ENCODE peak calls at places on chromosome 2, in five cellular contexts. L is PC-9, I is A549, N is GM23248, C is GM23338. U is an unnamed sample. For H3K4me1, the result is how much of the 10 kb centered on the place peaks cover.

GRCh38 chr2:183078163-183078466 is 432 bp upstream of the DUSP19 start:
- DNase-seq in L (no peak), I (peak), N (no peak), C (peak), U (no peak)

GRCh38 chr2:215920244-215921100 is 92.9 kb downstream of the MREG start:
- DNase-seq in L (peak), I (peak), N (peak), C (peak), U (peak)

GRCh38 chr2:12948231-12948962 is 231.7 kb downstream of the TRIB2 start:
- DNase-seq in L (no peak), I (no peak), N (peak), C (no peak), U (no peak)

GRCh38 chr2:24617431-24617830 is 126.4 kb downstream of the NCOA1 start:
- DNase-seq in L (no peak), I (no peak), N (no peak), C (no peak), U (no peak)

GRCh38 chr2:30934071-30934470 is 126.8 kb upstream of the CAPN13 start:
- DNase-seq in L (no peak), I (no peak), N (peak), C (no peak), U (no peak)

GRCh38 chr2:172285010-172285621 is 142.3 kb upstream of the ITGA6 start:
- DNase-seq in L (no peak), I (no peak), N (peak), C (peak), U (no peak)

GRCh38 chr2:70124983-70125480 is 37.8 kb downstream of the PCBP1 start:
- DNase-seq in L (no peak), I (peak), N (peak), C (peak), U (peak)

GRCh38 chr2:206160124-206160806 is 570 bp downstream of the EEF1B2 start:
- DNase-seq in L (no peak), I (no peak), N (peak), C (no peak), U (peak)

GRCh38 chr2:186486651-186487647 is 889 bp downstream of the ZC3H15 start:
- DNase-seq in L (no peak), I (no peak), N (peak), C (no peak), U (peak)

GRCh38 chr2:162071016-162071415 is 3.0 kb downstream of the DPP4 start:
- DNase-seq in L (no peak), I (no peak), N (no peak), C (no peak), U (no peak)

GRCh38 chr2:17793803-17794349 is 22.4 kb upstream of the MSGN1 start:
- DNase-seq in L (no peak), I (no peak), N (peak), C (no peak), U (no peak)

GRCh38 chr2:20091305-20091991 is 40.0 kb upstream of the LAPTM4A start:
- DNase-seq in L (no peak), I (peak), N (peak), C (no peak), U (no peak)

GRCh38 chr2:221467610-221468009 is 104.5 kb downstream of the EPHA4 start:
- DNase-seq in L (no peak), I (no peak), N (peak), C (no peak), U (no peak)

GRCh38 chr2:3260959-3261358 is 116.7 kb downstream of the EIPR1 start:
- DNase-seq in L (no peak), I (no peak), N (no peak), C (no peak), U (no peak)

GRCh38 chr2:43375746-43376522 is 149.5 kb upstream of the ZFP36L2 start:
- DNase-seq in L (no peak), I (no peak), N (no peak), C (no peak), U (no peak)
- H3K4me2 ChIP-seq in L (no peak), I (no peak), N (no peak), C (no peak), U (no peak)

DNA sequence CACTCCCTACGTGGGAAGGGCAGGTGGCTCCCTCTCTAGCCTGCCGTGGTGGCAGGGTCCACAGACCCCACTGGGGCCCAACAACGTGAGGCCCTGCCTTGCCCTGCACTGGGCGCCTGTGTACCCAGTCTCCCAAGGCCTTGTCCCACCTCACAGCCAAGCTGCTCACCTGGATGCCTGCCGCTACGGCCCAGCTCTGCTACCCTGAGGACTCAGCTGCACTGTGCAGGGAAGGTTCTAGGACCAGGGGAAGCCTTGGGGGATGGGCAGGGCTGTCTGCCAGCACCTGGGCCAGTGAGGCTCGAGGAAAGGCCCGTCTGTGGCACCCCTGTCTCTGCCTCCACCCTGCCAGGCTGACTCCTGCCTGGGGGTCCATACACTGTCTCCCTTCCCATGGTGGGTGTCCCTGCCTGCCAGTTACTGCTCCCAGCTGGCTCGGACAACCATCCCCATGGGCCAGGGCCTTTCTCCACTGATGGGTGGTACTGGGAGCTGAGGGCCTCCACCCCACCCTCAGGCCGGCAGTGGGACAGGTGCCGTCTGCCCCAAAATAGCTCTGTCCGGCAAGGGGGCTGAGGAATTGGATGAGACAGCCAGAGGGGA is 33.2 kb downstream of the HS6ST1 start:
- DNase-seq in L (no peak), I (no peak), N (no peak), C (no peak), U (no peak)
- H3K4me1 ChIP-seq in L (under half), I (under half), N (under half), C (under half), U (under half)

GRCh38 chr2:235752875-235753274 is 259.0 kb downstream of the AGAP1 start:
- DNase-seq in L (no peak), I (no peak), N (no peak), C (no peak), U (no peak)

GRCh38 chr2:235747868-235748144 is 254.0 kb downstream of the AGAP1 start:
- DNase-seq in L (peak), I (no peak), N (peak), C (no peak), U (no peak)

GRCh38 chr2:235747001-235747867 is 253.4 kb downstream of the AGAP1 start:
- DNase-seq in L (no peak), I (no peak), N (no peak), C (peak), U (no peak)

GRCh38 chr2:235746257-235746934 is 252.6 kb downstream of the AGAP1 start:
- DNase-seq in L (peak), I (peak), N (peak), C (peak), U (peak)

GRCh38 chr2:235749121-235749780 is 255.4 kb downstream of the AGAP1 start:
- DNase-seq in L (no peak), I (no peak), N (peak), C (no peak), U (no peak)
- H3K4me2 ChIP-seq in L (no peak), I (no peak), N (peak), C (no peak), U (no peak)

GRCh38 chr2:1774929-1775328 is 30.6 kb upstream of the PXDN start:
- DNase-seq in L (no peak), I (no peak), N (no peak), C (no peak), U (no peak)

GRCh38 chr2:1773883-1774282 is 29.6 kb upstream of the PXDN start:
- DNase-seq in L (no peak), I (no peak), N (no peak), C (no peak), U (no peak)

GRCh38 chr2:1777792-1778191 is 33.5 kb upstream of the PXDN start:
- DNase-seq in L (no peak), I (no peak), N (no peak), C (no peak), U (no peak)

GRCh38 chr2:1777156-1777555 is 32.8 kb upstream of the PXDN start:
- DNase-seq in L (no peak), I (no peak), N (no peak), C (no peak), U (no peak)

GRCh38 chr2:1775511-1776035 is 31.3 kb upstream of the PXDN start:
- DNase-seq in L (no peak), I (no peak), N (no peak), C (no peak), U (no peak)
- H3K4me1 ChIP-seq in L (under half), I (under half), N (under half), C (under half), U (under half)

GRCh38 chr2:169182573-169182972 is 113.2 kb downstream of the DHRS9 start:
- DNase-seq in L (no peak), I (no peak), N (no peak), C (no peak), U (no peak)

GRCh38 chr2:169178804-169179390 is 109.5 kb downstream of the DHRS9 start:
- DNase-seq in L (no peak), I (no peak), N (no peak), C (no peak), U (no peak)

GRCh38 chr2:169189123-169189522 is 119.8 kb downstream of the DHRS9 start:
- DNase-seq in L (no peak), I (no peak), N (no peak), C (no peak), U (no peak)

GRCh38 chr2:169185711-169186110 is 116.3 kb downstream of the DHRS9 start:
- DNase-seq in L (no peak), I (no peak), N (no peak), C (no peak), U (no peak)

DNA sequence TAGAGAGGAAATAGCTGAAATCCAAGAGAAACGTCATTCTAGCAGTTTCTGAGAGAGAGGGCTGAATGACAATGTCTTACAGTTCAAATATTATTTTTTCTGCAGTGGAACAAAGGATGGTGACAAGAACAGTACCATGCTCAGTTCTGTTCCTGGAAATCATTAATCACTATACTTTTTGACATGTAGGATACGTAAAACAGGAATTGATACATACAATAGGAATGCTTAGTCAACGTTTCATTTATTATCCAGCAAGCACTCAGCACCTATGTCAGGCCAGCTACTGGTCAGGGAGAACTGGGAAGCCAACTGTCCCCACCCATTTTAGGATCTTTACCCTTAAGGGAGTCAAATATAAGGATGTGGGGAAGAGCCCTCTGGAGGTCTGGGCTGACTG is 114.7 kb downstream of the DHRS9 start:
- DNase-seq in L (peak), I (no peak), N (no peak), C (no peak), U (no peak)
- H3K4me2 ChIP-seq in L (no peak), I (no peak), N (no peak), C (no peak), U (no peak)

GRCh38 chr2:160409480-160409879 is 84.1 kb downstream of the RBMS1 start:
- DNase-seq in L (no peak), I (no peak), N (no peak), C (no peak), U (no peak)
- H3K4me1 ChIP-seq in L (under half), I (under half), N (under half), C (under half), U (under half)

U was measured in MM.1S.